ENCODE peak calls at places on chromosomes 5 and 9, in ten cellular contexts. K is fibroblast of lung, I is AG10803, E is stomach, L is transverse colon, Z is GM12865, F is A673, H is right atrium auricular region, J is left ventricle myocardium inferior, D is A549. Q is an unnamed sample.

GRCh38 chr5:125491986-125492385 is 745.5 kb upstream of the ZNF608 start:
- DNase-seq in K (no peak), I (no peak), E (no peak), L (no peak), Z (no peak), F (no peak), H (no peak), J (no peak), D (no peak), Q (no peak)

GRCh38 chr5:53303105-53303504 is 177.3 kb upstream of the FST start:
- DNase-seq in K (peak), I (peak), E (no peak), L (no peak), Z (no peak), F (no peak), H (no peak), J (no peak), D (no peak), Q (no peak)

GRCh38 chr5:4868140-4868735 is 271.9 kb upstream of the ADAMTS16 start:
- DNase-seq in K (no peak), I (peak), E (peak), L (peak), Z (peak), F (peak), H (no peak), J (peak), D (peak), Q (no peak)

GRCh38 chr5:143119301-143119769 is 284.2 kb downstream of the NR3C1 start:
- DNase-seq in K (no peak), I (peak), E (no peak), L (no peak), Z (peak), F (no peak), H (no peak), J (no peak), D (no peak), Q (no peak)

GRCh38 chr9:89359018-89359417 is 40.7 kb downstream of the SECISBP2 start:
- DNase-seq in K (no peak), I (peak), E (no peak), L (no peak), Z (no peak), F (no peak), H (no peak), J (no peak), D (no peak), Q (no peak)

GRCh38 chr5:136006164-136006563 is 22.6 kb upstream of the TGFBI start:
- DNase-seq in K (peak), I (peak), E (no peak), L (no peak), Z (no peak), F (no peak), H (peak), J (no peak), D (no peak), Q (no peak)

GRCh38 chr5:122726990-122727616 is 47.8 kb upstream of the SNX2 start:
- DNase-seq in K (peak), I (peak), E (no peak), L (no peak), Z (peak), F (no peak), H (no peak), J (no peak), D (peak), Q (no peak)

GRCh38 chr5:105304859-105305258 is 1742.3 kb upstream of the NUDT12 start:
- DNase-seq in K (no peak), I (no peak), E (no peak), L (no peak), Z (no peak), F (no peak), H (no peak), J (no peak), D (no peak), Q (no peak)

GRCh38 chr5:31237159-31237558 is 43.7 kb downstream of the CDH6 start:
- DNase-seq in K (peak), I (peak), E (no peak), L (no peak), Z (peak), F (peak), H (no peak), J (no peak), D (no peak), Q (no peak)

GRCh38 chr5:54807421-54807820 is 178.0 kb downstream of the ESM1 start:
- DNase-seq in K (peak), I (peak), E (no peak), L (no peak), Z (no peak), F (peak), H (no peak), J (no peak), D (peak), Q (no peak)

GRCh38 chr9:38277601-38278200 is 114.8 kb upstream of the ALDH1B1 start:
- DNase-seq in K (no peak), I (no peak), E (no peak), L (peak), Z (no peak), F (no peak), H (peak), J (no peak), D (no peak), Q (peak)

GRCh38 chr5:37553720-37554402 is 174.7 kb downstream of the WDR70 start:
- DNase-seq in K (peak), I (peak), E (no peak), L (no peak), Z (no peak), F (peak), H (no peak), J (no peak), D (no peak), Q (no peak)

GRCh38 chr9:87876708-87877107 is 6.0 kb upstream of the SPATA31E1 start:
- DNase-seq in K (no peak), I (no peak), E (no peak), L (no peak), Z (no peak), F (no peak), H (no peak), J (no peak), D (no peak), Q (peak)

GRCh38 chr5:38556115-38556598 is 289 bp downstream of the LIFR start:
- DNase-seq in K (no peak), I (no peak), E (no peak), L (no peak), Z (no peak), F (no peak), H (no peak), J (peak), D (peak), Q (no peak)

GRCh38 chr9:136326061-136326776 is 1.1 kb upstream of the GPSM1 start:
- DNase-seq in K (peak), I (peak), E (no peak), L (no peak), Z (no peak), F (no peak), H (no peak), J (no peak), D (no peak), Q (no peak)

GRCh38 chr9:87812375-87813118 is 70.1 kb upstream of the SPATA31E1 start:
- DNase-seq in K (peak), I (peak), E (no peak), L (no peak), Z (peak), F (peak), H (no peak), J (no peak), D (peak), Q (no peak)

GRCh38 chr5:102910240-102911226 is 155.4 kb downstream of the PAM start:
- DNase-seq in K (peak), I (peak), E (no peak), L (no peak), Z (no peak), F (peak), H (no peak), J (no peak), D (peak), Q (no peak)

GRCh38 chr9:105243015-105243686 is 1.3 kb upstream of the SLC44A1 start:
- DNase-seq in K (no peak), I (peak), E (no peak), L (no peak), Z (no peak), F (no peak), H (no peak), J (no peak), D (no peak), Q (no peak)

GRCh38 chr9:137064027-137064879 is 6.1 kb downstream of the SAPCD2 start:
- DNase-seq in K (peak), I (peak), E (peak), L (peak), Z (peak), F (no peak), H (no peak), J (peak), D (no peak), Q (no peak)

GRCh38 chr5:75281716-75282465 is 45.2 kb upstream of the ANKRD31 start:
- DNase-seq in K (no peak), I (peak), E (no peak), L (no peak), Z (no peak), F (no peak), H (no peak), J (no peak), D (no peak), Q (no peak)

GRCh38 chr5:72138943-72139467 is 31.7 kb downstream of the MAP1B start:
- DNase-seq in K (peak), I (peak), E (no peak), L (no peak), Z (peak), F (no peak), H (no peak), J (no peak), D (no peak), Q (no peak)

GRCh38 chr5:172910828-172911627 is 48.2 kb upstream of the RPL26L1 start:
- DNase-seq in K (peak), I (peak), E (peak), L (peak), Z (peak), F (no peak), H (peak), J (peak), D (peak), Q (no peak)

GRCh38 chr5:139795074-139796001 is at the start of gene PSD2:
- DNase-seq in K (no peak), I (no peak), E (peak), L (no peak), Z (no peak), F (peak), H (no peak), J (peak), D (no peak), Q (no peak)

DNA sequence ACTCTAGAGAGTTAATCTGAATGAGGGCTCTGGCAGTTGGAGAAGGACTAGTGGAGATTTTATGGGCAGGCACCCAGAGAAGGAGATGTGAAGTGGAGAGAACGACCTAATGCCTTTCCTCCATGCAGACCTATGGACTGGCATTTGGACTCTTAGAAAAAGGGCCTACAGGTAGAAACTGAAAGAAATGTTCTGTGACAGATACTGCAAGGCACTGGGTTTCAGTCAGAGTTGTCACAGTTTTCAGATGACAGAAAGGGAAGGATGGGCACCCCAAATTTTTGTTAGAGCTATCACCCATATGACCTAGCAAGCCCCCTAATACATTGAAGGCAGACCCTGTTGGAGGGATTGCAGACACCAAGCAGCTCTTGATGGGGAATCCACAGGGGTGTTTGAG is 406.8 kb downstream of the CCDC171 start:
- DNase-seq in K (no peak), I (no peak), E (no peak), L (no peak), Z (peak), F (no peak), H (no peak), J (no peak), D (no peak), Q (no peak)
- TF ChIP-seq CTCF in K (no peak), I (no peak), E (no peak), L (no peak), Z (no peak), F (no peak), H (no peak), J (no peak), D (no peak), Q (no peak)

GRCh38 chr5:114360816-114361723 is 800 bp upstream of the KCNN2 start:
- DNase-seq in K (peak), I (no peak), E (no peak), L (no peak), Z (peak), F (peak), H (no peak), J (peak), D (peak), Q (peak)
- TF ChIP-seq CTCF in K (peak), I (no peak), E (no peak), L (no peak), Z (peak), F (no peak), H (no peak), J (peak), D (no peak), Q (peak)

DNA sequence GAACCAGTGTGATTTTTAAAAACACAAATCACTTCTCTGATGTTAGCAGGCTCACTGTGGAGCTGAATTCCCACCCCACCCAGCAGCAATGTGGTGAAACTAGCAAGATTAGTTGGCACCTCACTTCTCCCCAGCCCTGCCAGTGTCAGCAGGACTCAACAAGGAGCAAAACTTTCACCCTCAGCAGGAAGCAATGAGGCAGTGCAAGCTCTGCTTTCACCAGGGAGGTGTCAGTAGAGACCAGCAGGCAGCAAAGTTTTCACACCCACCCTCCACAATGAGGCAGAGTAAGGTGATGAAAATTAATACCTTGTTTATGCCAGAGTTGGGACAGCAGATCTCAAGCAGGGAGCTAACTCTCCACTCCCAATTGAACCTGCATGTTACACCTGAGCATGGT is 565.0 kb downstream of the CETN3 start:
- DNase-seq in K (no peak), I (no peak), E (no peak), L (no peak), Z (peak), F (no peak), H (no peak), J (no peak), D (no peak), Q (no peak)
- TF ChIP-seq CTCF in K (no peak), I (no peak), E (no peak), L (no peak), Z (peak), F (no peak), H (no peak), J (no peak), D (no peak), Q (no peak)

GRCh38 chr5:65738305-65738704 is 16.3 kb downstream of the NLN start:
- DNase-seq in K (no peak), I (no peak), E (no peak), L (no peak), Z (no peak), F (no peak), H (no peak), J (no peak), D (no peak), Q (no peak)
- TF ChIP-seq CTCF in K (no peak), I (no peak), E (no peak), L (no peak), Z (no peak), F (no peak), H (no peak), J (no peak), D (no peak), Q (no peak)

GRCh38 chr9:101705135-101705661 is 33.2 kb downstream of the GRIN3A start:
- DNase-seq in K (no peak), I (peak), E (no peak), L (peak), Z (no peak), F (peak), H (no peak), J (peak), D (no peak), Q (no peak)
- TF ChIP-seq CTCF in K (no peak), I (peak), E (no peak), L (no peak), Z (no peak), F (no peak), H (no peak), J (peak), D (no peak), Q (peak)

GRCh38 chr5:149129181-149129580 is 12.1 kb upstream of the ABLIM3 start:
- DNase-seq in K (no peak), I (peak), E (no peak), L (no peak), Z (no peak), F (no peak), H (no peak), J (no peak), D (no peak), Q (no peak)

GRCh38 chr5:149130932-149131273 is 10.4 kb upstream of the ABLIM3 start:
- DNase-seq in K (no peak), I (no peak), E (no peak), L (no peak), Z (no peak), F (no peak), H (no peak), J (no peak), D (no peak), Q (no peak)

GRCh38 chr5:149128023-149128875 is 13.0 kb upstream of the ABLIM3 start:
- DNase-seq in K (peak), I (no peak), E (no peak), L (peak), Z (peak), F (peak), H (no peak), J (no peak), D (peak), Q (no peak)

GRCh38 chr5:149132474-149132873 is 8.8 kb upstream of the ABLIM3 start:
- DNase-seq in K (peak), I (no peak), E (no peak), L (no peak), Z (no peak), F (no peak), H (no peak), J (no peak), D (no peak), Q (no peak)

DNA sequence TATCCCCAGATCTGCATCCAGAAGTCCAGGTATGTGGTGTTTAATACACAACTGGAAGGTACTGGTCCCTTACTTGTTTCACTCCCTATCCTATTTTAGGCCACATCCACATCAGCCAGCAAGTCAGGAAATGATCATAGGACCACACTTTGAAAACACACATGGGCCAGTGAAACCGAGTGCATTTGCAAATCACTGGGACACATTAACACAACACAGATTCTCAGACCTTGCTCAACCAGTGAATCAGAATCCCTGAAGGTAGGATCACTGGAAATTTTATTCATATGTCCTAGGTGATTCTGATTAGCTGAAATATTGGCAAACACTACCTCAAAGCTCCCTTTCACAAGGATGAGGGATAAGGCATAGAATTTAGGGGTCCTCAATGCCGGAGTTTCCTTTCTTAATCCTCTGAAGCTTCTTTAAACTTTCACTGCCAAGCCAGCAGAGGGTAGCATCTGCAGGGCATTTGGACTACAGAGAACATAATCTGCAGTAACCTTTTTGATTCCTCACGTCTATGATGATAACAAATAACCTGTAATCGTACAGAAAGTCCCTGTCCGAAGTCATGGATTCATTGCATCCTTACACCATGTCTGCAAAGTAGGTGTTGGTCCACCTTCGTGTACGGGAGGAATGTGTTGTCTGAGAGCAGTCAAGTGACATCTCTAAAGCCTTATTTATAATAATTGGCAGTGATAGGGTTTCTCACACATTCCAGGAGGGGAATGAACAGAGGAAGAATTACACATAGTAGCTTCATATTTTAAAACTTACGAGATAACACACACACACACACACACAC is 11.0 kb upstream of the ABLIM3 start:
- DNase-seq in K (peak), I (no peak), E (no peak), L (no peak), Z (no peak), F (no peak), H (no peak), J (no peak), D (no peak), Q (no peak)
- TF ChIP-seq CTCF in K (peak), I (peak), E (no peak), L (no peak), Z (no peak), F (peak), H (no peak), J (peak), D (peak), Q (peak)

Q was measured in type B pancreatic cell.